ENCODE peak calls at places on chromosomes 16 and 17, in five cellular contexts. M is activated naive CD4-positive, alpha-beta T cell treated with anti-CD3 and anti-CD28 coated beads for 36 hours; W is pons; D is activated CD4-positive, alpha-beta T cell treated with anti-CD3 and anti-CD28 coated beads, Interleukin-2, amount 10 ng/mL, durations not matched to agents 7 days and 5 days; K is activated T-helper 1 cell treated with anti-CD3 and anti-CD28 coated beads, Interleukin-12 subunit alpha, Interleukin-12 subunit beta, Interleukin-2, Interleukin-4 antibody, amounts not matched to agents 30 ng/mL and 10 ng/mL and 1 ng/mL, durations not matched to agents 14 hours and 24 hours and 36 hours. Y is an unnamed sample.

GRCh38 chr17:9837551-9838471 is 12.1 kb downstream of the GLP2R start:
- DNase-seq in K (no peak), W (no peak), M (no peak), D (no peak), Y (no peak)

GRCh38 chr16:48559462-48560211 is 50.3 kb downstream of the N4BP1 start:
- DNase-seq in K (no peak), D (no peak), M (peak), W (no peak), Y (no peak)

GRCh38 chr16:70151391-70151790 is 22.2 kb upstream of the CLEC18C start:
- DNase-seq in D (no peak), K (no peak), W (no peak), M (no peak), Y (no peak)

GRCh38 chr16:80938035-80938927 is 68.4 kb downstream of the CMC2 start:
- DNase-seq in K (no peak), D (no peak), W (peak), M (no peak), Y (peak)

GRCh38 chr16:20878682-20879147 is 21.4 kb downstream of the DCUN1D3 start:
- DNase-seq in K (no peak), M (no peak), D (no peak), W (no peak), Y (no peak)

GRCh38 chr16:11202260-11203091 is 53.5 kb downstream of the SOCS1 start:
- DNase-seq in W (no peak), D (no peak), K (no peak), M (no peak), Y (no peak)

GRCh38 chr17:73493212-73493814 is 150.9 kb downstream of the SDK2 start:
- DNase-seq in W (no peak), M (no peak), D (no peak), K (no peak), Y (no peak)

GRCh38 chr16:57749872-57750452 is 14.4 kb downstream of the KATNB1 start:
- DNase-seq in D (no peak), K (no peak), M (no peak), W (no peak), Y (no peak)

GRCh38 chr16:85234310-85235235 is 122.3 kb upstream of the CIBAR2 start:
- DNase-seq in K (no peak), M (no peak), W (no peak), D (no peak), Y (peak)

GRCh38 chr17:19336938-19337711 is 25.4 kb downstream of the B9D1 start:
- DNase-seq in W (peak), M (no peak), D (no peak), K (no peak), Y (no peak)

GRCh38 chr16:1788095-1788707 is 5.3 kb downstream of the IGFALS start:
- DNase-seq in D (no peak), K (no peak), W (no peak), M (no peak), Y (no peak)

GRCh38 chr17:64205804-64206203 is 57.3 kb downstream of the TEX2 start:
- DNase-seq in D (no peak), W (no peak), M (no peak), K (no peak), Y (no peak)

GRCh38 chr17:75093543-75094158 is 5.9 kb downstream of the SLC16A5 start:
- DNase-seq in K (no peak), M (no peak), D (no peak), W (no peak), Y (no peak)

GRCh38 chr16:23679274-23679985 is 741 bp downstream of the PLK1 start:
- DNase-seq in K (no peak), D (peak), W (no peak), M (peak), Y (peak)

GRCh38 chr17:8275421-8276290 is 12.8 kb upstream of the RANGRF start:
- DNase-seq in W (no peak), D (no peak), M (no peak), K (no peak), Y (no peak)

GRCh38 chr16:21566891-21567414 is 32.4 kb upstream of the METTL9 start:
- DNase-seq in K (no peak), M (no peak), W (no peak), D (no peak), Y (no peak)

GRCh38 chr16:2910441-2910840 is 1.3 kb upstream of the FLYWCH1 start:
- DNase-seq in K (no peak), W (no peak), M (no peak), D (no peak), Y (no peak)

GRCh38 chr17:38870259-38871165 is 654 bp downstream of the LASP1 start:
- DNase-seq in D (peak), K (peak), W (peak), M (peak), Y (peak)

GRCh38 chr17:64356304-64356686 is 34.4 kb downstream of the PECAM1 start:
- DNase-seq in W (no peak), K (no peak), M (no peak), D (no peak), Y (no peak)

GRCh38 chr17:60086822-60087591 is 8.3 kb upstream of the HEATR6 start:
- DNase-seq in M (no peak), D (no peak), K (no peak), W (no peak), Y (no peak)

GRCh38 chr17:80455328-80455710 is 21.1 kb downstream of the NPTX1 start:
- DNase-seq in M (peak), D (no peak), K (peak), W (no peak), Y (peak)

GRCh38 chr16:81609323-81609892 is 164.8 kb downstream of the CMIP start:
- DNase-seq in W (no peak), M (no peak), D (no peak), K (no peak), Y (no peak)

GRCh38 chr16:19712418-19713058 is 5.5 kb downstream of the KNOP1 start:
- DNase-seq in M (no peak), D (no peak), K (no peak), W (no peak), Y (no peak)

GRCh38 chr17:83192161-83192788 is 112.9 kb downstream of the METRNL start:
- DNase-seq in K (peak), D (peak), M (no peak), W (no peak), Y (peak)

GRCh38 chr17:10186771-10187425 is 11.5 kb downstream of the GAS7 start:
- DNase-seq in D (no peak), M (no peak), K (no peak), W (no peak), Y (no peak)

GRCh38 chr16:77330332-77331043 is 104.3 kb downstream of the ADAMTS18 start:
- DNase-seq in D (no peak), W (no peak), M (peak), K (no peak), Y (no peak)

GRCh38 chr17:56661906-56662305 is 68.4 kb downstream of the NOG start:
- DNase-seq in W (no peak), M (no peak), K (no peak), D (no peak), Y (no peak)